ENCODE peak calls at places on chromosome 18, in eight cellular contexts. F is HL-60; N is A549; W is SK-N-SH; M is dorsolateral prefrontal cortex; A is neuronal stem cell; L is heart left ventricle; E is CD8-positive, alpha-beta memory T cell. S is an unnamed sample.

GRCh38 chr18:76006151-76006550 is 488.9 kb downstream of the ZNF516 start:
- DNase-seq in A (no peak), F (no peak), M (no peak), L (no peak), E (no peak), W (no peak), N (no peak), S (no peak)

GRCh38 chr18:74496508-74497307 is 545 bp downstream of the CNDP2 start:
- DNase-seq in N (peak; percentile 44), M (peak; percentile 60), L (peak; percentile 65), F (peak; percentile 63), W (peak; percentile 79), E (no peak), A (no peak), S (no peak)

GRCh38 chr18:65221736-65222135 is 529.1 kb upstream of the CDH7 start:
- DNase-seq in E (no peak), F (no peak), W (no peak), L (no peak), M (no peak), N (no peak), A (no peak), S (no peak)

GRCh38 chr18:8779251-8779650 is 73.9 kb downstream of the MTCL1 start:
- DNase-seq in F (no peak), M (no peak), L (no peak), A (no peak), E (no peak), N (no peak), W (no peak), S (no peak)

GRCh38 chr18:48913201-48913600 is 37.6 kb downstream of the SMAD7 start:
- DNase-seq in N (no peak), A (no peak), M (no peak), E (peak; percentile 20), L (no peak), W (no peak), F (no peak), S (no peak)

GRCh38 chr18:77557030-77557429 is 307.4 kb downstream of the GALR1 start:
- DNase-seq in A (peak; percentile 54), L (no peak), N (no peak), E (no peak), W (no peak), F (no peak), M (no peak), S (no peak)

GRCh38 chr18:45792551-45793294 is 32.8 kb upstream of the SIGLEC15 start:
- DNase-seq in F (no peak), N (no peak), M (no peak), L (no peak), A (no peak), E (no peak), W (no peak), S (no peak)

GRCh38 chr18:48788378-48788777 is 162.4 kb downstream of the SMAD7 start:
- DNase-seq in E (no peak), M (no peak), W (no peak), L (peak; percentile 14), A (no peak), N (no peak), F (no peak), S (no peak)

GRCh38 chr18:62030091-62030985 is 137.5 kb upstream of the RNF152 start:
- DNase-seq in W (peak; percentile 10), M (no peak), F (no peak), N (no peak), E (no peak), L (no peak), A (no peak), S (no peak)

GRCh38 chr18:55861266-55861665 is 273.3 kb upstream of the TCF4 start:
- DNase-seq in N (no peak), F (no peak), L (no peak), M (no peak), A (peak; percentile 17), E (no peak), W (no peak), S (no peak)

GRCh38 chr18:51044928-51045587 is 15.0 kb downstream of the SMAD4 start:
- DNase-seq in M (no peak), E (no peak), N (no peak), W (no peak), F (no peak), L (no peak), A (peak; percentile 18), S (no peak)

GRCh38 chr18:13500227-13500865 is 226.0 kb downstream of the FAM210A start:
- DNase-seq in A (peak; percentile 24), M (no peak), N (no peak), W (no peak), L (peak; percentile 59), F (no peak), E (no peak), S (peak; percentile 78)

GRCh38 chr18:58942486-58942885 is 77.8 kb downstream of the ZNF532 start:
- DNase-seq in W (no peak), L (no peak), A (no peak), M (no peak), E (no peak), F (no peak), N (no peak), S (no peak)

GRCh38 chr18:41767960-41768359 is 187.1 kb upstream of the PIK3C3 start:
- DNase-seq in N (no peak), L (no peak), E (no peak), F (no peak), A (no peak), M (no peak), W (peak; percentile 16), S (no peak)

GRCh38 chr18:12009581-12010140 is 28.4 kb downstream of the IMPA2 start:
- DNase-seq in E (no peak), F (no peak), N (no peak), W (no peak), A (no peak), L (no peak), M (no peak), S (no peak)

GRCh38 chr18:5746844-5747243 is 148.5 kb downstream of the TMEM200C start:
- DNase-seq in E (no peak), W (no peak), M (no peak), L (no peak), N (no peak), A (no peak), F (no peak), S (no peak)

GRCh38 chr18:46683252-46683651 is 26.2 kb upstream of the LOXHD1 start:
- DNase-seq in L (no peak), F (no peak), A (no peak), M (no peak), W (no peak), N (no peak), E (no peak), S (no peak)

GRCh38 chr18:627211-627610 is 30.2 kb upstream of the TYMS start:
- DNase-seq in N (no peak), M (no peak), A (no peak), F (no peak), E (no peak), L (no peak), W (no peak), S (no peak)

GRCh38 chr18:53603281-53603680 is 621.2 kb downstream of the MBD2 start:
- DNase-seq in E (no peak), W (no peak), F (no peak), A (no peak), M (no peak), N (no peak), L (no peak), S (no peak)

GRCh38 chr18:73340135-73340934 is 472.5 kb upstream of the NETO1 start:
- DNase-seq in N (no peak), E (no peak), L (no peak), W (no peak), A (no peak), M (no peak), F (no peak), S (no peak)

GRCh38 chr18:70172225-70172624 is 33.3 kb downstream of the RTTN start:
- DNase-seq in N (no peak), E (no peak), W (peak; percentile 10), F (no peak), A (no peak), M (no peak), L (no peak), S (no peak)

GRCh38 chr18:44683566-44683965 is 2.9 kb downstream of the SETBP1 start:
- DNase-seq in F (no peak), A (no peak), E (no peak), W (no peak), N (no peak), M (no peak), L (no peak), S (no peak)
- H3K4me3 ChIP-seq in F (no peak overlapping the region), A (no peak overlapping the region), E (no peak overlapping the region), W (no peak overlapping the region), N (no peak overlapping the region), M (peak overlapping the region; percentile 84), L (no peak overlapping the region), S (no peak overlapping the region)

GRCh38 chr18:54828986-54829385 is 709 bp downstream of the RAB27B start:
- DNase-seq in E (no peak), A (no peak), F (no peak), W (no peak), L (no peak), N (no peak), M (no peak), S (no peak)
- H3K4me3 ChIP-seq in E (peak overlapping the region; percentile 85), A (peak overlapping the region; percentile 41), F (no peak overlapping the region), W (peak overlapping the region; percentile 66), L (peak overlapping the region; percentile 59), N (peak overlapping the region; percentile 67), M (peak overlapping the region; percentile 70), S (peak overlapping the region; percentile 55)

GRCh38 chr18:23355206-23355605 is 97.9 kb upstream of the RIOK3 start:
- DNase-seq in A (no peak), F (no peak), E (no peak), L (no peak), W (no peak), N (no peak), M (no peak), S (no peak)
- H3K4me3 ChIP-seq in A (no peak overlapping the region), F (no peak overlapping the region), E (no peak overlapping the region), L (no peak overlapping the region), W (no peak overlapping the region), N (no peak overlapping the region), M (no peak overlapping the region), S (no peak overlapping the region)

GRCh38 chr18:9876523-9876866 is 9.3 kb upstream of the TXNDC2 start:
- DNase-seq in M (no peak), A (no peak), N (no peak), E (no peak), W (no peak), F (no peak), L (no peak), S (no peak)

GRCh38 chr18:9876867-9877654 is 8.7 kb upstream of the TXNDC2 start:
- DNase-seq in N (peak; percentile 35), A (no peak), E (no peak), W (peak; percentile 20), F (peak; percentile 24), M (no peak), L (no peak), S (no peak)

GRCh38 chr18:9878095-9878494 is 7.7 kb upstream of the TXNDC2 start:
- DNase-seq in W (no peak), L (no peak), F (no peak), N (no peak), A (no peak), M (no peak), E (no peak), S (no peak)

GRCh38 chr18:9878783-9879242 is 7.0 kb upstream of the TXNDC2 start:
- DNase-seq in M (no peak), E (no peak), W (no peak), F (no peak), A (no peak), N (no peak), L (no peak), S (no peak)

DNA sequence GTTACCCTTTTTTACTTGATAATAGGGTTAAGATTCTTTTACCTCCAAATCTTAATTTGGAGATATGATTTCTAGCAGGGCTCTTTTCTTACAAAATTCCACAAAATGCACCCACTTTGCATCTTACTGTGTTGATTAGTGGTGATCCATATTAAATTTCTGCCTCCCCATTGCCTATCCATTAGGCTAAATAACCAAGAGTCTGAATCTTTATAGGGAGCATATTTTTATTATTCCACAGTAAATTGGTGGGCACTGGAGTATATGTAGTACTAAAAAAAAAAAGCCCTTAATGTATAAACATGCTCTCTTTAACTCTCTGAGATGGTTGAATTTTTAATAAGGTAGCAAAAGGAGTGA is 8.1 kb upstream of the TXNDC2 start:
- DNase-seq in E (no peak), F (no peak), M (no peak), L (no peak), N (no peak), A (no peak), W (no peak), S (no peak)
- H3K4me3 ChIP-seq in E (no peak overlapping the region), F (no peak overlapping the region), M (no peak overlapping the region), L (peak overlapping the region; percentile 42), N (peak overlapping the region; percentile 27), A (no peak overlapping the region), W (peak overlapping the region; percentile 31), S (no peak overlapping the region)